ENCODE peak calls at places on chromosomes 3 and 15, in four cellular contexts. Z is PC-3, P is GM23338, R is SK-N-SH. B is an unnamed sample.

GRCh38 chr15:62902821-62903220 is 139.7 kb upstream of the TPM1 start:
- DNase-seq in Z (no peak), P (no peak), R (no peak), B (no peak)

GRCh38 chr3:197809356-197810020 is 18.4 kb downstream of the LRCH3 start:
- DNase-seq in Z (no peak), P (no peak), R (no peak), B (no peak)

GRCh38 chr3:63242124-63242523 is 36.0 kb upstream of the SYNPR start:
- DNase-seq in Z (no peak), P (no peak), R (no peak), B (no peak)

GRCh38 chr3:110849060-110849459 is 222.6 kb upstream of the NECTIN3 start:
- DNase-seq in Z (no peak), P (no peak), R (no peak), B (no peak)

GRCh38 chr15:40769310-40770146 is at the start of gene C15orf62:
- DNase-seq in Z (peak; percentile 84), P (no peak), R (peak; percentile 75), B (peak; percentile 94)

GRCh38 chr3:56355570-56356185 is 112.6 kb downstream of the ERC2 start:
- DNase-seq in Z (peak; percentile 68), P (peak; percentile 27), R (no peak), B (no peak)

GRCh38 chr3:185150561-185150960 is 2.3 kb downstream of the C3orf70 start:
- DNase-seq in Z (no peak), P (no peak), R (no peak), B (no peak)

GRCh38 chr3:11529281-11529680 is 114.4 kb downstream of the VGLL4 start:
- DNase-seq in Z (no peak), P (no peak), R (no peak), B (no peak)

GRCh38 chr3:31389939-31390338 is 142.8 kb upstream of the STT3B start:
- DNase-seq in Z (no peak), P (no peak), R (peak; percentile 12), B (no peak)

GRCh38 chr3:123090700-123091585 is 24.1 kb downstream of the PDIA5 start:
- DNase-seq in Z (no peak), P (no peak), R (no peak), B (no peak)

GRCh38 chr15:70156781-70157261 is 59.1 kb upstream of the TLE3 start:
- DNase-seq in Z (peak; percentile 6), P (no peak), R (no peak), B (no peak)

GRCh38 chr3:163266731-163267130 is 1770.1 kb downstream of the OTOL1 start:
- DNase-seq in Z (no peak), P (no peak), R (no peak), B (no peak)

GRCh38 chr15:39283531-39283930 is 297.3 kb upstream of the THBS1 start:
- DNase-seq in Z (no peak), P (no peak), R (no peak), B (no peak)

GRCh38 chr15:63826513-63826912 is 7.2 kb downstream of the HERC1 start:
- DNase-seq in Z (peak; percentile 30), P (no peak), R (no peak), B (peak; percentile 57)

GRCh38 chr15:91559066-91559465 is 294.4 kb upstream of the SLCO3A1 start:
- DNase-seq in Z (no peak), P (no peak), R (no peak), B (no peak)

GRCh38 chr3:125055165-125055912 is 458 bp downstream of the HEG1 start:
- DNase-seq in Z (no peak), P (peak; percentile 40), R (peak; percentile 87), B (peak; percentile 36)

GRCh38 chr3:4340411-4341335 is 37.5 kb downstream of the SETMAR start:
- DNase-seq in Z (no peak), P (no peak), R (no peak), B (no peak)

GRCh38 chr3:138747229-138747628 is 87.5 kb downstream of the PIK3CB start:
- DNase-seq in Z (no peak), P (no peak), R (no peak), B (no peak)

GRCh38 chr3:128804017-128804816 is 75.2 kb upstream of the ACAD9 start:
- DNase-seq in Z (no peak), P (peak; percentile 63), R (no peak), B (peak; percentile 85)

GRCh38 chr15:56629133-56629532 is 104.2 kb downstream of the ZNF280D start:
- DNase-seq in Z (no peak), P (no peak), R (no peak), B (no peak)

GRCh38 chr3:193572426-193572908 is 17.8 kb upstream of the ATP13A4 start:
- DNase-seq in Z (peak; percentile 80), P (peak; percentile 84), R (peak; percentile 61), B (peak; percentile 62)

GRCh38 chr15:65957451-65957850 is 88.2 kb downstream of the RAB11A start:
- DNase-seq in Z (no peak), P (peak; percentile 30), R (no peak), B (no peak)

GRCh38 chr3:142353571-142353970 is 94.3 kb downstream of the XRN1 start:
- DNase-seq in Z (no peak), P (no peak), R (no peak), B (no peak)

GRCh38 chr3:118239253-118239652 is 795.4 kb downstream of the IGSF11 start:
- DNase-seq in Z (no peak), P (no peak), R (no peak), B (no peak)

GRCh38 chr3:99502871-99503270 is 135.5 kb upstream of the COL8A1 start:
- DNase-seq in Z (peak; percentile 13), P (no peak), R (no peak), B (no peak)
- TF ChIP-seq EZH2phosphoT487 in Z (no peak), P (no peak), R (no peak), B (no peak)

GRCh38 chr15:75866916-75867315 is 23.7 kb downstream of the UBE2Q2 start:
- DNase-seq in Z (no peak), P (no peak), R (no peak), B (no peak)
- H3K4me3 ChIP-seq in Z (no peak overlapping the region), P (no peak overlapping the region), R (no peak overlapping the region), B (no peak overlapping the region)

GRCh38 chr3:20246662-20247061 is 60.7 kb upstream of the SGO1 start:
- DNase-seq in Z (no peak), P (no peak), R (no peak), B (no peak)

GRCh38 chr3:20254268-20255117 is 68.5 kb upstream of the SGO1 start:
- DNase-seq in Z (no peak), P (no peak), R (no peak), B (no peak)

GRCh38 chr3:20250314-20250713 is 64.3 kb upstream of the SGO1 start:
- DNase-seq in Z (no peak), P (no peak), R (no peak), B (no peak)

GRCh38 chr3:20245781-20246180 is 59.8 kb upstream of the SGO1 start:
- DNase-seq in Z (no peak), P (no peak), R (no peak), B (no peak)

DNA sequence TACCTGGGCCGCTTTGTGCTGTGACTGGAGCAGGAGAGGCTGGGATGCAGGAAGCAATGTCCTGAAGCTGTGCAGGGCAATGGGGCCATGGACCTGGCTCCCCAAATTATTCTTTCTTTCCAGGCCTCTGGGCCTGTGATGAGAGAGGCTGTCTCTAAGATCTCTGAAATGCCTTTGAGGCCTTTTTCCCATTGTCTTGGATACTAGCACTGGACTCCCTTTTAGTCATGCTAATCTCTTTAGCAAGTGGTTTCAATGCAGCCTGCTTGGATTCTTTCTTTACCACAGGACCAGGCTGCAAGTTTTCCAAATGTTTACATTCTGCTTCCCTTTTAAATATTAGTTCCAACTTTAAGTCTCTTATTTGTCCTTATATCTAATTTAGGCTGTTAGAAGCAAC is 64.8 kb upstream of the SGO1 start:
- DNase-seq in Z (no peak), P (peak; percentile 64), R (no peak), B (no peak)
- TF ChIP-seq EZH2phosphoT487 in Z (no peak), P (no peak), R (no peak), B (no peak)

DNA sequence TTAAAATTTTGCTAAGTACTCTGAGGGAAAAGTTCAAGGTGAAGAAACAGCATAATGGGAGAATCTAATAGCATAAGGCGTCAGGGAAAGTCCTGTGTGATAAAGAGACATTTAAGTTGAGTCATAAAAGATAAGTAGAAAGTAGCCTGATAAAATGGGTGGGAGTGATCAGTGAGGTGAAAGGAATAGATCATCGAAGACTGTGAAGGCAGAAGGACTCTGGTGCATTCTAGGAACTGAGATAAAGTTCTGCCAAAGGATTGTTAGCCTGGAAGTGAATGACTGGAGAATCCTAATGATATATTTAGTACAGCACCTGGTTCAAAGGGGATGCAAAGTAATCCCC is 149.9 kb downstream of the CFAP20DC start:
- DNase-seq in Z (no peak), P (no peak), R (peak; percentile 12), B (no peak)
- H3K4me3 ChIP-seq in Z (no peak overlapping the region), P (no peak overlapping the region), R (no peak overlapping the region), B (no peak overlapping the region)

DNA sequence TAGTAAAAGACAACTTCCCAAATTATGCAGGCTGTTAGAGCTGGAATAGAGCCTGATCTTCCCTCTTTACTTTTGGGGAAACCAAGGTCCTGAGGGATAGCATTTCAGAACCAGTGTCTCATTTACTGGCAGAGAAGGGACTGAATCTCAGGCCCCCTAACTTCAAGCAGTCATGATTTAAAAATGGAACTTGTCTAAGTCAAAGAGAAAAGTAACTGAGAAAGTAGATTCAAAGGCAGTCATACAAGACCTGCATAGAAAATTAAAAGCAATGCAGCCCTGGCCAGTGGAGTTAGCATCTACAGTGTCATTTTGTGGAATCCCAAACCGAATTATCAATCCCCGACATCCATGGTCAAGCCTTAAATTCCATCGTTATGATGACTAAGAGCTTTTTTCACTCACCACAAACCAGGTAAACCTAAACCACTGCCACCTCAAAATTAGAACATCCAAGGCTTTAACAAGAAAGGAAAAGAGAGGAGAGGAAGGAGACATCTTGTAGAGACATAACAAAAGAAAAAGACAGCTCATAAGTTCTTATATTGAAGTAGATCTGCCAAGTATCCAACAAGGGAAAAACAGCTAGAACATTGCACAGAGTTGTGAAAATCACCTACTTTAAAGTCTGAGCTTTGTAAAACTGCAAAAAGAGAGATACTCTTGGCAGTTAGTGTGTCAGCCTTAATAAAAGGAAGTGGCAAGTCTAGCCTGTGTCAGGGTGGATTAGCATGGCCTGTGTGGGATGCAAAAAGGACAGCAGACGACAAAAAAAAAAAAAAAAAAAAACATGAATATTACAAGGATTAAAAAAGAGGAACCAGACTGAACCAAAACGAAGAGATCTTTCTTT is 54.1 kb upstream of the CCR2 start:
- DNase-seq in Z (peak; percentile 46), P (no peak), R (no peak), B (peak; percentile 4)
- TF ChIP-seq EZH2phosphoT487 in Z (no peak), P (no peak), R (no peak), B (no peak)